ENCODE peak calls at places on chromosomes 12 and 14, in four cellular contexts. X, S, I and C are unnamed samples.

GRCh38 chr14:103546651-103547454 is 15.6 kb downstream of the BAG5 start:
- DNase-seq in X (no peak), S (peak), I (peak), C (peak)

GRCh38 chr12:12946686-12947355 is 5.1 kb downstream of the GPRC5D start:
- DNase-seq in X (no peak), S (no peak), I (no peak), C (peak)

GRCh38 chr12:117792471-117792870 is 176.3 kb downstream of the KSR2 start:
- DNase-seq in X (no peak), S (peak), I (no peak), C (no peak)

GRCh38 chr12:50929831-50930230 is 22.5 kb upstream of the HIGD1C start:
- DNase-seq in X (no peak), S (no peak), I (no peak), C (no peak)

GRCh38 chr12:80044694-80045046 is 54.7 kb upstream of the OTOGL start:
- DNase-seq in X (peak), S (no peak), I (no peak), C (no peak)

GRCh38 chr12:53328043-53328435 is 6.6 kb upstream of the AAAS start:
- DNase-seq in X (no peak), S (no peak), I (peak), C (peak)

GRCh38 chr14:70018713-70019201 is 139.5 kb downstream of the SMOC1 start:
- DNase-seq in X (peak), S (no peak), I (no peak), C (no peak)

GRCh38 chr14:65179918-65180724 is 77.8 kb upstream of the MAX start:
- DNase-seq in X (peak), S (peak), I (no peak), C (no peak)

GRCh38 chr12:64890873-64891468 is 66.5 kb downstream of the TBC1D30 start:
- DNase-seq in X (peak), S (peak), I (peak), C (peak)

GRCh38 chr12:4979737-4980136 is 63.9 kb upstream of the KCNA5 start:
- DNase-seq in X (no peak), S (no peak), I (no peak), C (no peak)

GRCh38 chr14:56894591-56894991 is 84.3 kb upstream of the OTX2 start:
- DNase-seq in X (no peak), S (no peak), I (no peak), C (no peak)

GRCh38 chr14:60514378-60515243 is 5.7 kb downstream of the SIX6 start:
- DNase-seq in X (no peak), S (peak), I (peak), C (peak)

GRCh38 chr14:64879635-64880381 is at the start of gene SPTB:
- DNase-seq in X (no peak), S (no peak), I (peak), C (no peak)

GRCh38 chr12:122943196-122943595 is 23.1 kb downstream of the ABCB9 start:
- DNase-seq in X (peak), S (no peak), I (no peak), C (no peak)
- H3K4me2 ChIP-seq in X (no peak), S (no peak), I (no peak), C (no peak)

GRCh38 chr14:59455411-59455810 is 9.8 kb downstream of the GPR135 start:
- DNase-seq in X (peak), S (no peak), I (no peak), C (no peak)
- TF ChIP-seq MAZ in X (no peak), S (no peak), I (no peak), C (no peak)

GRCh38 chr14:49637534-49638078 is 2.6 kb upstream of the DNAAF2 start:
- DNase-seq in X (peak), S (no peak), I (no peak), C (no peak)

GRCh38 chr14:49642163-49642562 is 7.1 kb upstream of the DNAAF2 start:
- DNase-seq in X (no peak), S (no peak), I (no peak), C (no peak)

GRCh38 chr14:49640540-49641417 is 5.7 kb upstream of the DNAAF2 start:
- DNase-seq in X (no peak), S (no peak), I (no peak), C (no peak)

GRCh38 chr14:49636866-49637265 is 1.8 kb upstream of the DNAAF2 start:
- DNase-seq in X (no peak), S (no peak), I (no peak), C (no peak)

GRCh38 chr14:49641697-49642129 is 6.7 kb upstream of the DNAAF2 start:
- DNase-seq in X (peak), S (no peak), I (no peak), C (peak)
- TF ChIP-seq POLR2A in X (no peak), S (no peak), I (no peak), C (no peak)

GRCh38 chr14:100436745-100437406 is 113.7 kb downstream of the SLC25A47 start:
- DNase-seq in X (no peak), S (no peak), I (no peak), C (no peak)

GRCh38 chr14:100439781-100440180 is 116.6 kb downstream of the SLC25A47 start:
- DNase-seq in X (no peak), S (peak), I (no peak), C (no peak)

GRCh38 chr14:100440207-100440631 is 117.1 kb downstream of the SLC25A47 start:
- DNase-seq in X (peak), S (peak), I (peak), C (peak)

GRCh38 chr14:100438678-100439592 is 115.8 kb downstream of the SLC25A47 start:
- DNase-seq in X (peak), S (peak), I (no peak), C (peak)

DNA sequence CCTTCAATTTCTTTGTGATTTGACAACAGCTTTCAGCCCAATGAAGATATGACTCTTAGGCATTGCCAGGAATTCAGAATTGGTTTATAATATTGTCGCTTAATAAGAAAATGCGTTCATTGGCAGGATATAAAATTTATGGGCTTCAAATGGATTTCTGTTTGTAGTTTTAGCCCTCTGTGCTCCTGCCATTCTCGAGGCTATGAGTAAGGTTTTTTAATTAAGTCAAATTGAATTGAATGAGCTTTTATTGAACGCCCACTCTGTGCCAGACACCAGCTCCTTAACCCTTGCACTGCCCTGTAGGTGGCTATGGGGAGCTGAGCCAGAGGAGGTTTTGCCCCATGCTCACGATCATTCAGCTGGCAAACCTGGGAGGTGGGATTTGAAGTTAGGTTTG is 115.1 kb downstream of the SLC25A47 start:
- DNase-seq in X (no peak), S (no peak), I (no peak), C (no peak)
- H3K4me2 ChIP-seq in X (no peak), S (peak), I (no peak), C (no peak)

DNA sequence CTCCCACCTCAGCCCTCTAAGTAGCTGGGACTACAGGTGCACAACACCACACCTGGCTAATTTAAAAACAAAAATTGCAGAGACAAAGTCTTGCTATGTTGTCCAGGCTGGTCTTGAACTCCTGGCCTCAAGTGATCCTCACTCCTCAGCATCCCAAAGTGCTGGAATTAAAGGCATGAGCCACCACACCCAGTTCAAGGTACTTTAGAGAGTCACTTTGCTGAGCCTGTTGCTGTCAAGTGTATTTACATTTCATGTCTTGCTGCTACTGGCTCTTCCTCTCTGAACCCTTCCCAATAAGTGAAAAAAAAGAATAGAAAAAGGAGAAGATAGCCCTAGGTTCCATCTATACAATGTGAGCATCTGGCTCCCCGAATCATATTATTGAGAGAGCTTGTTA is 38.4 kb downstream of the SLCO1A2 start:
- DNase-seq in X (no peak), S (no peak), I (no peak), C (no peak)
- TF ChIP-seq MAZ in X (no peak), S (no peak), I (no peak), C (no peak)

DNA sequence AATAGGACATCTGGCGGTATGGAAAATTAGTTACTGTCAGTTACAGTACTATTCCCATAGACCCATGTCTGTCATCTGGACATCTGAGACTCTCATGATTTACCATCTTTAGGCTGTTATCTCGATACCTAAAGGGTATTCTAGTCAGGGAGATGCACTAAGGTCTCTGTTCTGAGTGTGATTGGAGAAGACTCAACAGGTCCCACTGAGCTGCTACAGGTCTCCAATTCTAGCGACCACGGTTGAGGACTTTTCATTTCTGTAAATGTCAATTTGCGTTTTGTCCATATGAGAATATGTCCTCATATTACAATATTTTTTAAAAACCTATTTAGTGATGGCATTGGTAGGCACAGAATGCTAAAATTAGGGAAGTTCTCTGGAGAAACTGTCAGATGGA is 1160.2 kb downstream of the TMEM121 start:
- DNase-seq in X (no peak), S (no peak), I (no peak), C (no peak)
- TF ChIP-seq POLR2A in X (no peak), S (no peak), I (no peak), C (no peak)

DNA sequence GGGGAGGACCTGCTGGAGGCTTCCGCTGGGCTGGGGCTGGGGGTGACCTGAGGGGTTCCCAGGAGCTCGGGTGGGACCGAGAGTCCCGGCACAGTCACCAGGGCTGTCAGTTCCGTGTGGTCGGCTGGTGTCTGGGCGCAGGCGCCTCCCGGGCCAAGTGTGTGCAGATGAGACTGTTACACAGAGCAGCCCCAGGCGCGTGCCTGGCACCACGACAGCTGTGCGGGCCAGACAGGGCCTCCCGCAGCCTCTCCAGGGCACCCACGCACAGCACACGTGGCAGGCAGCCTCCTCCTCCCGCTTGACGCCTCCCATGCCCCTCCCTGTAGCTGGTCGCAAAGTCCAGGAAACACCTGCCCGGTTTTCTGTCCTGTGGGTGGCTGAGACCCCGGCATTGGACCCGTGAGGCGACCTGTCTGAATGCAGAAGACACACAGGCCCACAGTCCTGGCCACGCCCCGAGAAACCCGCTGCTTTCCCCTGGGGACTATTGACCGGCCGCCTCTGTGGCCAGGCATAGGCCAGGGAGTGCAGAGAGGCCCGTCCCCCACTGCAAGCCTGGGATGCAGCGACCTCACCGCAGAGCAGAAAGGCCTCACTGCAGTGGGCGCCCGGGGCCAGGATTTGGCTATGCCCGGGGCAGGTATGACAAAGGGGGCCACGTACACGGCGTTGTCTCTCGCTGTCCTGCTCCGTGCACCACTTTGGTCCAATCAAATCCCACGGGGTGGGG is 12.1 kb upstream of the GALNT9 start:
- DNase-seq in X (no peak), S (no peak), I (no peak), C (no peak)
- H3K4me2 ChIP-seq in X (no peak), S (no peak), I (no peak), C (no peak)

GRCh38 chr14:22520235-22520634 is 68.8 kb downstream of the DAD1 start:
- DNase-seq in X (peak), S (no peak), I (peak), C (no peak)
- TF ChIP-seq MAZ in X (no peak), S (no peak), I (no peak), C (no peak)

DNA sequence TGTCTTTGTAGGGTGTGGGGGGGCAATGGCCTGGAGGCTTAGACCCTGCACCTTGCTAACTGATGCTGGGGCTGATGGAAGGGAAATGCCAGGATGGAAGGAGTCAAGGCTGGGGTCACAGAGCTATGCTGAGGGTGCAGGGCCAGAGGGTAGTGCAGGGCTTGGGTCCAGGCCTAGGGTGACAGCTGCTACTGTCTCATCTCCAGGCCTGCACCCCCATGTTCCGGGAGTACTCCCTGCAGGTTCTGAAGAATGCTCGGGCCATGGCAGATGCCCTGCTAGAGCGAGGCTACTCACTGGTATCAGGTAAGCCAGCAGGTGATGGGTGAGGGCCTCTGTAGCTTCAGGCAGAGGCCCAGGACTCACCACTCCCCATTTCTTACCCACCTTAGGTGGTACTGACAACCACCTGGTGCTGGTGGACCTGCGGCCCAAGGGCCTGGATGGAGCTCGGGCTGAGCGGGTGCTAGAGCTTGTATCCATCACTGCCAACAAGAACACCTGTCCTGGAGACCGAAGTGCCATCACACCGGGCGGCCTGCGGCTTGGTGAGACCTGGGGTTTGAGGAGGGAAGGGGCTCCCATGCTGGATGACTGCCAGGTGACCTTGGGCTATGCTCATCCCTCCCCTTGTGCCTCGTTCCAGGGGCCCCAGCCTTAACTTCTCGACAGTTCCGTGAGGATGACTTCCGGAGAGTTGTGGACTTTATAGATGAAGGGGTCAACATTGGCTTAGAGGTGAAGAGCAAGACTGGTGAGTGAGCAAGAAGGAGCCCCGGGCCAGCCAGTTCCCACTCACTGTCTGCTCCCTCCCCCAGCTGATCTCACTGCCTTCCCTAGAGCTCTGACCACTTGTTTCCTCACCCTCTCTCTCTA is 4.1 kb downstream of the SHMT2 start:
- DNase-seq in X (peak), S (no peak), I (no peak), C (no peak)
- TF ChIP-seq POLR2A in X (no peak), S (no peak), I (no peak), C (no peak)